ENCODE peak calls at places on chromosomes 3 and 15, in five cellular contexts. One of them, this sample, is unnamed.

GRCh38 chr3:128554100-128554464 is 61.1 kb upstream of the GATA2 start:
- DNase-seq in neural crest cell: no peak
- DNase-seq in uterus: no peak
- DNase-seq in CD14-positive monocyte: no peak
- DNase-seq in MCF 10A: peak
- DNase-seq in this sample: no peak

GRCh38 chr3:149808209-149808829 is 4.7 kb upstream of the RNF13 start:
- DNase-seq in CD14-positive monocyte: peak
- DNase-seq in uterus: peak
- DNase-seq in MCF 10A: peak
- DNase-seq in neural crest cell: peak
- DNase-seq in this sample: peak

GRCh38 chr15:44157679-44158078 is 37.4 kb downstream of the FRMD5 start:
- DNase-seq in MCF 10A: no peak
- DNase-seq in neural crest cell: no peak
- DNase-seq in CD14-positive monocyte: no peak
- DNase-seq in uterus: no peak
- DNase-seq in this sample: no peak

GRCh38 chr3:169575381-169575780 is 88.1 kb downstream of the MECOM start:
- DNase-seq in CD14-positive monocyte: no peak
- DNase-seq in uterus: no peak
- DNase-seq in neural crest cell: no peak
- DNase-seq in MCF 10A: peak
- DNase-seq in this sample: no peak

GRCh38 chr3:47485812-47486211 is 10.1 kb upstream of the SCAP start:
- DNase-seq in neural crest cell: no peak
- DNase-seq in uterus: no peak
- DNase-seq in MCF 10A: no peak
- DNase-seq in CD14-positive monocyte: no peak
- DNase-seq in this sample: no peak

GRCh38 chr3:107545680-107546120 is 22.9 kb downstream of the BBX start:
- DNase-seq in uterus: no peak
- DNase-seq in neural crest cell: no peak
- DNase-seq in MCF 10A: no peak
- DNase-seq in CD14-positive monocyte: no peak
- DNase-seq in this sample: no peak

GRCh38 chr3:57815034-57815433 is 58.9 kb downstream of the SLMAP start:
- DNase-seq in neural crest cell: no peak
- DNase-seq in CD14-positive monocyte: no peak
- DNase-seq in uterus: no peak
- DNase-seq in MCF 10A: no peak
- DNase-seq in this sample: no peak

GRCh38 chr3:106326941-106327765 is 458.3 kb upstream of the CBLB start:
- DNase-seq in neural crest cell: no peak
- DNase-seq in MCF 10A: no peak
- DNase-seq in CD14-positive monocyte: no peak
- DNase-seq in uterus: no peak
- DNase-seq in this sample: no peak

GRCh38 chr15:55319537-55320325 is 709 bp downstream of the PIGB start:
- DNase-seq in CD14-positive monocyte: no peak
- DNase-seq in neural crest cell: no peak
- DNase-seq in MCF 10A: peak
- DNase-seq in uterus: no peak
- DNase-seq in this sample: no peak

GRCh38 chr15:23869391-23869790 is 182.3 kb upstream of the NDN start:
- DNase-seq in uterus: peak
- DNase-seq in MCF 10A: no peak
- DNase-seq in CD14-positive monocyte: no peak
- DNase-seq in neural crest cell: peak
- DNase-seq in this sample: no peak

GRCh38 chr15:71341811-71342550 is 226.7 kb downstream of the THSD4 start:
- DNase-seq in neural crest cell: no peak
- DNase-seq in MCF 10A: no peak
- DNase-seq in CD14-positive monocyte: no peak
- DNase-seq in uterus: no peak
- DNase-seq in this sample: no peak

GRCh38 chr15:79310985-79311900 is at the start of gene TMED3:
- DNase-seq in uterus: peak
- DNase-seq in CD14-positive monocyte: no peak
- DNase-seq in MCF 10A: peak
- DNase-seq in neural crest cell: peak
- DNase-seq in this sample: peak

GRCh38 chr15:72521682-72522081 is 47.6 kb downstream of the ARIH1 start:
- DNase-seq in CD14-positive monocyte: no peak
- DNase-seq in neural crest cell: no peak
- DNase-seq in uterus: no peak
- DNase-seq in MCF 10A: peak
- DNase-seq in this sample: no peak

GRCh38 chr15:72516734-72517133 is 42.6 kb downstream of the ARIH1 start:
- DNase-seq in neural crest cell: no peak
- DNase-seq in CD14-positive monocyte: no peak
- DNase-seq in MCF 10A: no peak
- DNase-seq in uterus: no peak
- DNase-seq in this sample: no peak

GRCh38 chr15:72511536-72511935 is 37.4 kb downstream of the ARIH1 start:
- DNase-seq in CD14-positive monocyte: no peak
- DNase-seq in MCF 10A: no peak
- DNase-seq in neural crest cell: no peak
- DNase-seq in uterus: no peak
- DNase-seq in this sample: no peak

GRCh38 chr15:72515591-72516389 is 41.7 kb downstream of the ARIH1 start:
- DNase-seq in MCF 10A: peak
- DNase-seq in CD14-positive monocyte: no peak
- DNase-seq in uterus: no peak
- DNase-seq in neural crest cell: no peak
- DNase-seq in this sample: no peak
- TF ChIP-seq CTCF in MCF 10A: no peak
- TF ChIP-seq CTCF in CD14-positive monocyte: no peak
- TF ChIP-seq CTCF in uterus: no peak
- TF ChIP-seq CTCF in neural crest cell: no peak
- TF ChIP-seq CTCF in this sample: no peak

GRCh38 chr3:141465221-141465620 is 21.6 kb upstream of the RASA2 start:
- DNase-seq in uterus: no peak
- DNase-seq in MCF 10A: no peak
- DNase-seq in CD14-positive monocyte: no peak
- DNase-seq in neural crest cell: no peak
- DNase-seq in this sample: no peak
- TF ChIP-seq CTCF in uterus: peak
- TF ChIP-seq CTCF in MCF 10A: peak
- TF ChIP-seq CTCF in CD14-positive monocyte: no peak
- TF ChIP-seq CTCF in neural crest cell: no peak
- TF ChIP-seq CTCF in this sample: peak

DNA sequence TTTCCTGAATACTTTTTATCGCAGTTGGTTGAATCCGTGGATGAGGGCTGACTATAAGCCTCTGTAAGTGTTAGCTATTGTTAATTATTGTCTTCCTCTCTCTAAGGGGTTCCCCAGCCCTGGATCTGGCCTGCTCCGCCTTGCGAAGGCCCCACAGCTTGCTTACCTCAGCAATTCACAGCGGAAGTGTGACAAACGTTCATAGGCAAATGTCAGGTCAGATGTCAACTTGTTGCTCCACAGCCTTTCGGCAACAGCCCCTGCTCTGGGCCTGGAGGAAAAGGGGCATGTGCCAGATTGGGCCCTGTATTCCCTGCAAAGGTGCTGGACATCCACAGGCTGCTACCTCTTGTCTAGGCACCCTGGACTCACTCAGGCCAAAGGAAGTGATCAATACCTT is 25.3 kb upstream of the CELF6 start:
- DNase-seq in neural crest cell: no peak
- DNase-seq in uterus: no peak
- DNase-seq in CD14-positive monocyte: no peak
- DNase-seq in MCF 10A: no peak
- DNase-seq in this sample: no peak
- TF ChIP-seq CTCF in neural crest cell: no peak
- TF ChIP-seq CTCF in uterus: no peak
- TF ChIP-seq CTCF in CD14-positive monocyte: no peak
- TF ChIP-seq CTCF in MCF 10A: no peak
- TF ChIP-seq CTCF in this sample: no peak

GRCh38 chr15:35182841-35183479 is 97.9 kb upstream of the NANOGP8 start:
- DNase-seq in MCF 10A: no peak
- DNase-seq in CD14-positive monocyte: no peak
- DNase-seq in neural crest cell: no peak
- DNase-seq in uterus: no peak
- DNase-seq in this sample: no peak
- TF ChIP-seq CTCF in MCF 10A: no peak
- TF ChIP-seq CTCF in CD14-positive monocyte: no peak
- TF ChIP-seq CTCF in neural crest cell: no peak
- TF ChIP-seq CTCF in uterus: no peak
- TF ChIP-seq CTCF in this sample: no peak

DNA sequence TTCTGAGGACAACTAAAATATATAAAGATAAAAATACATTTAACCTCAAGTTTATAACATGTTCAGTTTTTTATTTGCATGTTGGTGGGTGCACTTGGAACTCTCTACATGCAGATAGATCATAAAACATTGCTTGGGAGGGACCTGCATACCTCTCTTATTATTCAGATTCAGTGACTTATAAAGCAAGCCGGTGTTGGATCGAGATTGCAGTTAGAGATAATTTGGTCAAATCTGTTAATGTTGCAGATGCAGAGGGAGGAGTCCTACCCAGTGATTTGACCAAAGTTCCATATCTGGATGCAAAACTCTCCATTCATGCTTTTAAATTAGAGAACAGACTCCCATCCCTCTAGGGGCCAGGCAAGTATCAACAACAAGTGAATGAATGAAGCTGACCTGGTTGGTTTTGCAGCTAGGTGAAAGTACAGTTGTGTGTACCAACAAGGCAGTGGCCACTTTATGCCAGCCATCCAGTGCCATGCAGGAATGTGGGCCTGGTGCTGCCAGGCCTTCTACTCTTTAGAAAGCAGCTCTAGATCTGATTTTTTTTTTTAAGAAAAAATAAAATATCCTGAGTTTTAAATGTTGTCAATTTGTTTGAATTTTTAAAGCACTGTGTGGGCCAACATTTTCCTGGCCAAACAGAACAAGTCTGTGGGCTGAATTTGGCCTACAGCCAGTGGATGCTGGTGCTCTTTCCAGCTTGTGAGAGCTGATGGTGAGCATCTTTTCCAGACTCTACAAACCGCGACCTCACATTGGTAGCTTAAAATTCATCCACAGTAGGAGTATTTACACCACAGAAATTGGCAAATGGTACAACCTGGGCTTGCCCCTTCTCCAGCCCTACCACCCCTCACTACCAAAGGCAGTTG is 12.3 kb downstream of the CDIN1 start:
- DNase-seq in CD14-positive monocyte: no peak
- DNase-seq in uterus: peak
- DNase-seq in neural crest cell: no peak
- DNase-seq in MCF 10A: peak
- DNase-seq in this sample: peak
- TF ChIP-seq CTCF in CD14-positive monocyte: no peak
- TF ChIP-seq CTCF in uterus: no peak
- TF ChIP-seq CTCF in neural crest cell: no peak
- TF ChIP-seq CTCF in MCF 10A: no peak
- TF ChIP-seq CTCF in this sample: no peak